ENCODE peak calls at places on chromosomes 5 and 9, in six cellular contexts. One of them, this sample, is unnamed.

GRCh38 chr5:103445426-103446035 is 117.1 kb downstream of the NUDT12 start:
- DNase-seq in activated T-cell treated with anti-CD3 and anti-CD28 coated beads, Interleukin-2, amount 50 U/mL, for 48 hours: no peak
- DNase-seq in heart right ventricle: no peak
- DNase-seq in activated CD4-positive, alpha-beta T cell treated with anti-CD3 and anti-CD28 coated beads for 36 hours: no peak
- DNase-seq in NCI-H1092 treated with DMSO at 0.1 percent for 48 hours: no peak
- DNase-seq in body of pancreas: no peak
- DNase-seq in this sample: no peak

GRCh38 chr5:118611332-118611945 is 376.9 kb downstream of the DTWD2 start:
- DNase-seq in activated T-cell treated with anti-CD3 and anti-CD28 coated beads, Interleukin-2, amount 50 U/mL, for 48 hours: no peak
- DNase-seq in NCI-H1092 treated with DMSO at 0.1 percent for 48 hours: no peak
- DNase-seq in body of pancreas: no peak
- DNase-seq in heart right ventricle: no peak
- DNase-seq in activated CD4-positive, alpha-beta T cell treated with anti-CD3 and anti-CD28 coated beads for 36 hours: peak; percentile 28
- DNase-seq in this sample: no peak

GRCh38 chr5:68894673-68895072 is 199.1 kb upstream of the SLC30A5 start:
- DNase-seq in heart right ventricle: no peak
- DNase-seq in activated CD4-positive, alpha-beta T cell treated with anti-CD3 and anti-CD28 coated beads for 36 hours: no peak
- DNase-seq in body of pancreas: no peak
- DNase-seq in NCI-H1092 treated with DMSO at 0.1 percent for 48 hours: no peak
- DNase-seq in activated T-cell treated with anti-CD3 and anti-CD28 coated beads, Interleukin-2, amount 50 U/mL, for 48 hours: no peak
- DNase-seq in this sample: no peak

GRCh38 chr5:984774-985173 is 23.8 kb upstream of the NKD2 start:
- DNase-seq in activated CD4-positive, alpha-beta T cell treated with anti-CD3 and anti-CD28 coated beads for 36 hours: no peak
- DNase-seq in heart right ventricle: no peak
- DNase-seq in NCI-H1092 treated with DMSO at 0.1 percent for 48 hours: no peak
- DNase-seq in body of pancreas: no peak
- DNase-seq in activated T-cell treated with anti-CD3 and anti-CD28 coated beads, Interleukin-2, amount 50 U/mL, for 48 hours: no peak
- DNase-seq in this sample: no peak

GRCh38 chr5:161078793-161079192 is 226.8 kb upstream of the ATP10B start:
- DNase-seq in body of pancreas: no peak
- DNase-seq in NCI-H1092 treated with DMSO at 0.1 percent for 48 hours: no peak
- DNase-seq in heart right ventricle: no peak
- DNase-seq in activated T-cell treated with anti-CD3 and anti-CD28 coated beads, Interleukin-2, amount 50 U/mL, for 48 hours: no peak
- DNase-seq in activated CD4-positive, alpha-beta T cell treated with anti-CD3 and anti-CD28 coated beads for 36 hours: no peak
- DNase-seq in this sample: no peak

GRCh38 chr5:26121343-26121742 is 917.0 kb downstream of the CDH9 start:
- DNase-seq in body of pancreas: no peak
- DNase-seq in activated CD4-positive, alpha-beta T cell treated with anti-CD3 and anti-CD28 coated beads for 36 hours: no peak
- DNase-seq in heart right ventricle: no peak
- DNase-seq in NCI-H1092 treated with DMSO at 0.1 percent for 48 hours: no peak
- DNase-seq in activated T-cell treated with anti-CD3 and anti-CD28 coated beads, Interleukin-2, amount 50 U/mL, for 48 hours: no peak
- DNase-seq in this sample: no peak

GRCh38 chr5:174919351-174919750 is 195.0 kb downstream of the MSX2 start:
- DNase-seq in NCI-H1092 treated with DMSO at 0.1 percent for 48 hours: no peak
- DNase-seq in activated CD4-positive, alpha-beta T cell treated with anti-CD3 and anti-CD28 coated beads for 36 hours: no peak
- DNase-seq in activated T-cell treated with anti-CD3 and anti-CD28 coated beads, Interleukin-2, amount 50 U/mL, for 48 hours: no peak
- DNase-seq in heart right ventricle: no peak
- DNase-seq in body of pancreas: no peak
- DNase-seq in this sample: no peak

GRCh38 chr9:20684865-20685696 is 1.0 kb downstream of the FOCAD start:
- DNase-seq in NCI-H1092 treated with DMSO at 0.1 percent for 48 hours: no peak
- DNase-seq in activated T-cell treated with anti-CD3 and anti-CD28 coated beads, Interleukin-2, amount 50 U/mL, for 48 hours: no peak
- DNase-seq in body of pancreas: no peak
- DNase-seq in activated CD4-positive, alpha-beta T cell treated with anti-CD3 and anti-CD28 coated beads for 36 hours: no peak
- DNase-seq in heart right ventricle: no peak
- DNase-seq in this sample: peak; percentile 36

GRCh38 chr9:109232449-109232848 is 65.4 kb upstream of the FRRS1L start:
- DNase-seq in heart right ventricle: no peak
- DNase-seq in NCI-H1092 treated with DMSO at 0.1 percent for 48 hours: no peak
- DNase-seq in activated CD4-positive, alpha-beta T cell treated with anti-CD3 and anti-CD28 coated beads for 36 hours: no peak
- DNase-seq in activated T-cell treated with anti-CD3 and anti-CD28 coated beads, Interleukin-2, amount 50 U/mL, for 48 hours: no peak
- DNase-seq in body of pancreas: no peak
- DNase-seq in this sample: peak; percentile 37

GRCh38 chr5:18792145-18792544 is 1157.9 kb downstream of the TAF11L14 start:
- DNase-seq in heart right ventricle: no peak
- DNase-seq in activated CD4-positive, alpha-beta T cell treated with anti-CD3 and anti-CD28 coated beads for 36 hours: no peak
- DNase-seq in body of pancreas: peak; percentile 88
- DNase-seq in NCI-H1092 treated with DMSO at 0.1 percent for 48 hours: no peak
- DNase-seq in activated T-cell treated with anti-CD3 and anti-CD28 coated beads, Interleukin-2, amount 50 U/mL, for 48 hours: no peak
- DNase-seq in this sample: no peak

GRCh38 chr5:90889325-90889600 is 330.7 kb downstream of the ADGRV1 start:
- DNase-seq in activated T-cell treated with anti-CD3 and anti-CD28 coated beads, Interleukin-2, amount 50 U/mL, for 48 hours: no peak
- DNase-seq in NCI-H1092 treated with DMSO at 0.1 percent for 48 hours: no peak
- DNase-seq in heart right ventricle: no peak
- DNase-seq in body of pancreas: no peak
- DNase-seq in activated CD4-positive, alpha-beta T cell treated with anti-CD3 and anti-CD28 coated beads for 36 hours: no peak
- DNase-seq in this sample: no peak

This sample was measured in AG04449.